ENCODE peak calls at places on chromosomes 12 and 14, in six cellular contexts. G is K562, D is SK-N-SH, R is HCT116, T is HepG2, K is GM12878. B is an unnamed sample.

GRCh38 chr14:30657050-30657449 is 34.9 kb downstream of the SCFD1 start:
- DNase-seq in K (no peak), G (no peak), R (no peak), D (no peak), T (no peak), B (no peak)

GRCh38 chr12:106342397-106343212 is 14.9 kb upstream of the POLR3B start:
- DNase-seq in R (no peak), K (no peak), T (peak), G (no peak), D (no peak), B (no peak)

GRCh38 chr14:95207475-95208253 is 50.3 kb upstream of the DICER1 start:
- DNase-seq in K (no peak), G (no peak), T (no peak), R (no peak), D (no peak), B (no peak)

GRCh38 chr12:54680374-54680773 is 32.2 kb upstream of the DCD start:
- DNase-seq in D (peak), K (no peak), T (peak), R (peak), G (peak), B (peak)

GRCh38 chr12:68675098-68675842 is 11.5 kb upstream of the NUP107 start:
- DNase-seq in T (no peak), G (peak), K (no peak), R (no peak), D (no peak), B (no peak)

GRCh38 chr12:131347345-131347714 is 363.6 kb upstream of the SFSWAP start:
- DNase-seq in K (no peak), D (no peak), G (no peak), R (no peak), T (no peak), B (no peak)

GRCh38 chr12:50725011-50725899 is 38.6 kb upstream of the ATF1 start:
- DNase-seq in D (no peak), G (no peak), K (no peak), R (no peak), T (no peak), B (no peak)

GRCh38 chr12:94649349-94650142 is 811 bp downstream of the TMCC3 start:
- DNase-seq in K (no peak), G (no peak), D (peak), R (no peak), T (no peak), B (no peak)

GRCh38 chr14:73269729-73270651 is 32.7 kb downstream of the PAPLN start:
- DNase-seq in T (no peak), G (no peak), R (no peak), K (no peak), D (peak), B (no peak)

GRCh38 chr12:16165506-16165905 is 112.0 kb downstream of the SLC15A5 start:
- DNase-seq in R (peak), K (no peak), D (peak), G (no peak), T (peak), B (no peak)

GRCh38 chr14:77222546-77223225 is 41.1 kb downstream of the TMEM63C start:
- DNase-seq in G (no peak), R (no peak), D (no peak), K (no peak), T (no peak), B (no peak)

GRCh38 chr12:3644103-3644502 is 108.8 kb downstream of the CRACR2A start:
- DNase-seq in T (no peak), D (no peak), G (no peak), K (no peak), R (no peak), B (no peak)

GRCh38 chr14:91835920-91836843 is 31.2 kb downstream of the TC2N start:
- DNase-seq in R (peak), G (peak), K (no peak), D (peak), T (no peak), B (no peak)

GRCh38 chr12:64459388-64460024 is 7.6 kb downstream of the TBK1 start:
- DNase-seq in G (no peak), K (no peak), R (no peak), T (no peak), D (no peak), B (no peak)

GRCh38 chr12:98418357-98419075 is 96.9 kb upstream of the TMPO start:
- DNase-seq in D (peak), G (peak), K (no peak), R (no peak), T (no peak), B (no peak)

DNA sequence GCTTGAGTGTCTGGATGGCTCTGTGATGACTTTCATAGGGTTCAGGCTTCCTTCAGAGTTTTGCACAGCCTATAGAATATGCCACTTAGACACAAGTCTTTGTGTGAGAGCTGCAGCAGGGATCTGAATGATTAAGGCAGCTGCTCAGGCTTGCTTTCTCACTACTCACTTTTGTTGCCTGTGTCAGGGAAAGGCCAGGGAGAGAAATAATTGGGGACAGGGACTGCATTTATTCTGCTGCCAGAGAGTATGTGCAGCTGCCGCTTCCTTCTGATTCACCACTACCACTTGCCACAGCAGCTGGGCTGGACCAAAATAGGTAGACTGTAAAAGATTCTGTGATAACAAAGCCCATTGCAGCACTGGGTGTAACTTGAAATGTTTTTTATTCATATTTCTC is 49.7 kb downstream of the TRMT5 start:
- DNase-seq in T (no peak), D (no peak), R (no peak), G (no peak), K (no peak), B (no peak)
- TF ChIP-seq SIN3A in T (no peak), D (no peak), R (no peak), G (no peak), K (no peak), B (no peak)

GRCh38 chr12:2387051-2387834 is 334.5 kb downstream of the CACNA1C start:
- DNase-seq in T (no peak), K (no peak), R (no peak), G (no peak), D (no peak), B (no peak)
- TF ChIP-seq REST in T (no peak), K (no peak), R (no peak), G (no peak), D (no peak), B (no peak)

GRCh38 chr14:100902295-100902694 is 1.2 kb downstream of the RTL1 start:
- DNase-seq in D (peak), T (peak), R (peak), G (peak), K (no peak), B (no peak)

GRCh38 chr14:100898935-100899840 is 4.3 kb downstream of the RTL1 start:
- DNase-seq in R (no peak), G (no peak), K (no peak), D (peak), T (no peak), B (no peak)

GRCh38 chr14:100899841-100900771 is 3.4 kb downstream of the RTL1 start:
- DNase-seq in R (no peak), G (peak), D (peak), K (no peak), T (peak), B (no peak)

GRCh38 chr14:100901391-100902183 is 1.9 kb downstream of the RTL1 start:
- DNase-seq in D (peak), T (no peak), G (no peak), K (no peak), R (no peak), B (no peak)

GRCh38 chr14:100900837-100901390 is 2.6 kb downstream of the RTL1 start:
- DNase-seq in T (peak), G (peak), R (peak), D (peak), K (no peak), B (no peak)
- TF ChIP-seq SIN3A in T (no peak), G (no peak), R (no peak), D (no peak), K (no peak), B (no peak)

GRCh38 chr14:20848316-20848954 is 42.8 kb upstream of the RNASE3 start:
- DNase-seq in T (no peak), D (no peak), R (peak), G (no peak), K (no peak), B (peak)
- TF ChIP-seq REST in T (no peak), D (no peak), R (no peak), G (no peak), K (no peak), B (no peak)

DNA sequence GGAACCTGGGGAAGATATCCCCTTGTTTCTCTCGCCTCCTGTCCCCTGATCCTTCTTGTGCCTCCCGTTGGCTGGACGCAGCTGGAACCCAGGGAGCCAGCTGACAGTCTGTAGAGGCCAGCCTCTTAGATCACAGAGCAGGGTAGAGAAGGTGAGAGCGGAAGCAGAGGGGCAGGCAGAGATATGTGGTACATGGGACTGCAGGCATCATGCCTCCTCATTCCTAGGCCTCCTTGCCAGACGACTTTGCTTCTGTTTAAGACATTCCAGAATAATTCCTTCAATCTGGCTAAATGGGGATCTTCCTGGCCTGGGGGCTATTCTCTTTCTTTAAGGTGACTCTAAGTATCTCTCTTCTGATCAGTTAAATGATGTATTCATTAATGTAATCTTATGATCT is 89.4 kb upstream of the MAX start:
- DNase-seq in G (no peak), T (no peak), R (no peak), D (no peak), K (no peak), B (no peak)
- TF ChIP-seq SIN3A in G (no peak), T (no peak), R (no peak), D (no peak), K (no peak), B (no peak)

GRCh38 chr12:53052419-53053222 is 2.8 kb downstream of the TNS2 start:
- DNase-seq in K (no peak), D (no peak), T (no peak), G (no peak), R (no peak), B (no peak)

GRCh38 chr12:53051058-53051880 is 1.4 kb downstream of the TNS2 start:
- DNase-seq in T (peak), R (no peak), G (no peak), D (no peak), K (no peak), B (no peak)

GRCh38 chr12:53053223-53054111 is 3.6 kb downstream of the TNS2 start:
- DNase-seq in R (peak), T (peak), D (no peak), G (peak), K (no peak), B (no peak)

GRCh38 chr12:53050426-53051057 is 677 bp downstream of the TNS2 start:
- DNase-seq in G (no peak), T (no peak), D (no peak), R (no peak), K (no peak), B (no peak)

DNA sequence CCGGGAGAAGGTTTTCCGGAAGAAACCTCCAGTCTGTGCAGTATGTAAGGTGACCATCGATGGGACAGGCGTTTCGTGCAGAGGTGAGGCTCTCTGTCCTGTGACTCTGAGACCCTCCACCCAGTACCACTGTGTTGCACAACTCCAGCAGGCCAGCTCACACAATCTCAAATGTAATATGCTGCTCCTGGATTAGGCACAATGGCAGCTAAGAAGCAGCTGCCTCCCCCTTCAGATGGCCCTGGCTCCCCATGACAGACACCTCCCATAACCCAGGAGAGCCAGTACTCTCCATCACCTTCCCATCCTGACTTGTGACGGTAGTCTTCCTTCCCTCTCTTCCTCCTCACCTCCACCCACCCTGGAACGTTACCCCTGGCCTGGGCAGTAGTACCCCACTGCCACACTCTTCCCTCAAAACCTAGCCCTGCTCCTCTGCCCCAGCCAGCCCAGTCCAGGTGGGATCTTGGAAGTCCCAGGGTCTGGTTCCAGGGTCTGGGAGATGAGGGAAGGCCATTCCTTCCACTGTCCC is 2.1 kb downstream of the TNS2 start:
- DNase-seq in K (no peak), D (no peak), G (no peak), T (no peak), R (no peak), B (no peak)
- TF ChIP-seq REST in K (no peak), D (no peak), G (no peak), T (no peak), R (no peak), B (no peak)

DNA sequence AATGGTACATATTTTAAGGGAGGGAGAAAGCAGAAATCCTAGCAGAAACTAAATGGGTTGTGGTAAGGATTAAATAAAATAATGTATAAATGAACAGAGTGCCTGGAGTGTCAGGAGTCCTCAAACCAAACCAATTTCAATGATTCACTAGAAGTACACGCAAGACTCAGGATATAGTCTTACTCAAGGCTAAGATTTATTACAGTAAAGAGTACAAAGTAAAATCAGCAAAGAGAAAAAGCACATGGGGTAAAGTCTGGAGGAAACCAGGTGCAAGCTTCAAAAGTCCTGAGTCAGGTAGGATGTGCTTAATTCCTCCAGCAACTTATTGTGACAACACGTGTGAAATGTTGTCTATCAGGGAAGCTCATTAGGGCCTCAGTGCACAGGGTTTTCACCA is 105.8 kb upstream of the NAP1L1 start:
- DNase-seq in D (no peak), T (no peak), G (no peak), R (no peak), K (no peak), B (no peak)
- TF ChIP-seq SIN3A in D (no peak), T (no peak), G (no peak), R (no peak), K (no peak), B (no peak)

GRCh38 chr14:61186793-61187641 is 94.1 kb downstream of the TMEM30B start:
- DNase-seq in T (no peak), G (no peak), K (no peak), R (no peak), D (no peak), B (no peak)

GRCh38 chr14:61188936-61189808 is 92.0 kb downstream of the TMEM30B start:
- DNase-seq in K (no peak), R (no peak), D (peak), T (peak), G (peak), B (no peak)

GRCh38 chr14:61187642-61187905 is 93.6 kb downstream of the TMEM30B start:
- DNase-seq in D (no peak), G (no peak), T (no peak), K (no peak), R (no peak), B (no peak)

GRCh38 chr14:61186341-61186740 is 94.8 kb downstream of the TMEM30B start:
- DNase-seq in K (no peak), R (no peak), T (no peak), D (no peak), G (no peak), B (no peak)

GRCh38 chr14:61188196-61188595 is 92.9 kb downstream of the TMEM30B start:
- DNase-seq in G (no peak), T (no peak), R (no peak), K (no peak), D (no peak), B (no peak)
- TF ChIP-seq REST in G (no peak), T (no peak), R (no peak), K (no peak), D (no peak), B (no peak)